ENCODE peak calls at places on chromosome 20, in seven cellular contexts. L is RKO; U is retina; A is SK-N-SH; K is NCI-H1417; G is stimulated activated CD4-positive, alpha-beta T cell treated with anti-CD3 and anti-CD28 coated beads, Interleukin-2, amount 100 ng/mL, for 24 hours; I is body of pancreas. T is an unnamed sample.

GRCh38 chr20:57405236-57406016 is 14.2 kb downstream of the RBM38 start:
- DNase-seq in L (no peak), U (no peak), A (no peak), K (no peak), G (no peak), I (no peak), T (no peak)

GRCh38 chr20:57392512-57393271 is 1.5 kb downstream of the RBM38 start:
- DNase-seq in L (peak), U (no peak), A (no peak), K (peak), G (peak), I (no peak), T (peak)

GRCh38 chr20:36573798-36574277 is 441 bp downstream of the TGIF2 start:
- DNase-seq in L (peak), U (peak), A (peak), K (no peak), G (peak), I (peak), T (peak)

GRCh38 chr20:32052090-32052791 is at the start of gene HCK:
- DNase-seq in L (no peak), U (peak), A (peak), K (no peak), G (peak), I (no peak), T (no peak)

GRCh38 chr20:35870541-35871307 is 83.6 kb downstream of the SCAND1 start:
- DNase-seq in L (no peak), U (no peak), A (no peak), K (no peak), G (no peak), I (no peak), T (no peak)

GRCh38 chr20:24838551-24839530 is 110.2 kb upstream of the CST7 start:
- DNase-seq in L (no peak), U (no peak), A (no peak), K (no peak), G (no peak), I (no peak), T (no peak)

GRCh38 chr20:43188861-43189613 is 669 bp downstream of the PTPRT start:
- DNase-seq in L (no peak), U (peak), A (peak), K (peak), G (no peak), I (no peak), T (no peak)

GRCh38 chr20:8194721-8195120 is 62.7 kb downstream of the PLCB1 start:
- DNase-seq in L (no peak), U (no peak), A (no peak), K (no peak), G (no peak), I (no peak), T (no peak)

GRCh38 chr20:4912380-4913142 is 88.7 kb downstream of the SLC23A2 start:
- DNase-seq in L (no peak), U (no peak), A (no peak), K (no peak), G (no peak), I (no peak), T (no peak)

GRCh38 chr20:6074145-6074561 is 20.3 kb upstream of the LRRN4 start:
- DNase-seq in L (peak), U (peak), A (peak), K (peak), G (no peak), I (no peak), T (no peak)

GRCh38 chr20:11814276-11814675 is 103.4 kb upstream of the BTBD3 start:
- DNase-seq in L (peak), U (no peak), A (no peak), K (no peak), G (no peak), I (no peak), T (no peak)

GRCh38 chr20:37804584-37805566 is 98.1 kb upstream of the VSTM2L start:
- DNase-seq in L (no peak), U (peak), A (peak), K (no peak), G (no peak), I (no peak), T (no peak)

GRCh38 chr20:24465730-24466129 is 3.7 kb upstream of the SYNDIG1 start:
- DNase-seq in L (no peak), U (no peak), A (no peak), K (no peak), G (no peak), I (no peak), T (no peak)

GRCh38 chr20:38196592-38196991 is 31.5 kb upstream of the TGM2 start:
- DNase-seq in L (no peak), U (no peak), A (no peak), K (no peak), G (no peak), I (peak), T (no peak)

GRCh38 chr20:5751856-5752255 is 1.7 kb downstream of the SHLD1 start:
- DNase-seq in L (no peak), U (no peak), A (no peak), K (no peak), G (no peak), I (peak), T (no peak)

GRCh38 chr20:20393770-20394169 is 25.9 kb downstream of the INSM1 start:
- DNase-seq in L (no peak), U (no peak), A (no peak), K (no peak), G (no peak), I (no peak), T (no peak)

GRCh38 chr20:45098096-45098773 is 2.7 kb downstream of the KCNS1 start:
- DNase-seq in L (no peak), U (peak), A (peak), K (no peak), G (peak), I (no peak), T (no peak)

T was measured in stimulated activated naive CD8-positive, alpha-beta T cell treated with anti-CD3 and anti-CD28 coated beads, Interleukin-15, amount 100 ng/mL, for 72 hours.